ENCODE peak calls at places on chromosomes 7 and 10, in five cellular contexts. U, W, X, S and V are unnamed samples.

GRCh38 chr7:82442492-82443043 is 1.0 kb downstream of the CACNA2D1 start:
- DNase-seq in U (no peak), W (no peak), X (no peak), S (no peak), V (peak; percentile 17)

GRCh38 chr10:68133553-68133952 is 24.3 kb downstream of the MYPN start:
- DNase-seq in U (no peak), W (no peak), X (peak; percentile 57), S (no peak), V (no peak)

GRCh38 chr7:31054608-31055273 is 2.6 kb downstream of the ADCYAP1R1 start:
- DNase-seq in U (no peak), W (no peak), X (no peak), S (no peak), V (no peak)

GRCh38 chr10:18205098-18205834 is 65.0 kb downstream of the CACNB2 start:
- DNase-seq in U (no peak), W (no peak), X (no peak), S (no peak), V (no peak)

GRCh38 chr10:130425881-130426435 is 289.8 kb downstream of the GLRX3 start:
- DNase-seq in U (no peak), W (no peak), X (no peak), S (no peak), V (no peak)

GRCh38 chr10:112333452-112333851 is 40.5 kb upstream of the ACSL5 start:
- DNase-seq in U (no peak), W (no peak), X (no peak), S (no peak), V (no peak)

GRCh38 chr10:102455893-102456471 is 4.6 kb upstream of the C10orf95 start:
- DNase-seq in U (no peak), W (peak; percentile 59), X (no peak), S (no peak), V (no peak)

GRCh38 chr10:29512460-29512974 is 122.3 kb downstream of the SVIL start:
- DNase-seq in U (no peak), W (no peak), X (no peak), S (no peak), V (no peak)

GRCh38 chr10:13335881-13336280 is 12.2 kb downstream of the SEPHS1 start:
- DNase-seq in U (no peak), W (no peak), X (no peak), S (no peak), V (no peak)

GRCh38 chr7:142612264-142612881 is 136.9 kb upstream of the PRSS1 start:
- DNase-seq in U (no peak), W (no peak), X (no peak), S (no peak), V (no peak)

GRCh38 chr7:41567350-41568114 is 135.4 kb downstream of the INHBA start:
- DNase-seq in U (no peak), W (peak; percentile 41), X (no peak), S (no peak), V (no peak)

GRCh38 chr7:121624922-121625321 is 228.8 kb upstream of the FAM3C start:
- DNase-seq in U (no peak), W (no peak), X (peak; percentile 46), S (no peak), V (peak; percentile 37)

GRCh38 chr10:77949167-77949566 is 22.6 kb upstream of the DLG5 start:
- DNase-seq in U (no peak), W (no peak), X (no peak), S (no peak), V (no peak)

GRCh38 chr7:69564454-69565417 is 33.5 kb upstream of the AUTS2 start:
- DNase-seq in U (no peak), W (no peak), X (peak; percentile 19), S (no peak), V (no peak)

GRCh38 chr10:80357000-80357803 is 621 bp downstream of the DYDC2 start:
- DNase-seq in U (no peak), W (no peak), X (peak; percentile 15), S (no peak), V (peak; percentile 30)

GRCh38 chr7:7416031-7416968 is 119.4 kb downstream of the COL28A1 start:
- DNase-seq in U (no peak), W (no peak), X (no peak), S (no peak), V (no peak)

GRCh38 chr7:44449531-44449930 is 40.9 kb downstream of the NUDCD3 start:
- DNase-seq in U (no peak), W (no peak), X (no peak), S (no peak), V (no peak)

GRCh38 chr7:18494821-18495408 is 634 bp upstream of the HDAC9 start:
- DNase-seq in U (no peak), W (no peak), X (peak; percentile 29), S (no peak), V (no peak)

GRCh38 chr7:365593-365992 is 75.6 kb downstream of the FOXL3 start:
- DNase-seq in U (no peak), W (no peak), X (no peak), S (peak; percentile 26), V (no peak)

GRCh38 chr10:32360241-32360640 is 13.3 kb upstream of the EPC1 start:
- DNase-seq in U (no peak), W (no peak), X (no peak), S (no peak), V (no peak)

GRCh38 chr7:50721160-50721559 is 61.5 kb downstream of the GRB10 start:
- DNase-seq in U (no peak), W (no peak), X (no peak), S (no peak), V (no peak)

DNA sequence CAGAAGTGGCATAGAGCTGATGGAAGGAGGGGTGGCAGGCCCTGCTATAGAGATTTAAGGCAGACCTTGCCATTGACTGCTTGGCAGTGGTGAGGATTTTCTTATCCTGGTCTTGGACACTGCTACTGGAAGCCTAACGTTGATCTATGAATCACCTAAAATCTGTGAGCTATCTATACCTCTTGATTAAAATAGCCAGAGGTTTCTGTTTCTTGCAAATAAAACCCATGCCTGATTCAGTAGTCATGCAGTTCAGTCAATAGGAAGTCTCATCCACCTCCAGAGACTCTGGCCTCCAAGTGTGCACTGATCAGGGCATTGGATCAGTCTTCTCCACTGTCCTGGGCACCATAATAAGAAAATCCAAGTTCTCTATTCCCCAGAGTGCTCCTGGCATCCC is 286.5 kb downstream of the PTEN start:
- DNase-seq in U (no peak), W (no peak), X (no peak), S (no peak), V (no peak)
- H3K27ac ChIP-seq in U (peak overlapping the region; percentile 24), W (no peak overlapping the region), X (no peak overlapping the region), S (no peak overlapping the region), V (no peak overlapping the region)

DNA sequence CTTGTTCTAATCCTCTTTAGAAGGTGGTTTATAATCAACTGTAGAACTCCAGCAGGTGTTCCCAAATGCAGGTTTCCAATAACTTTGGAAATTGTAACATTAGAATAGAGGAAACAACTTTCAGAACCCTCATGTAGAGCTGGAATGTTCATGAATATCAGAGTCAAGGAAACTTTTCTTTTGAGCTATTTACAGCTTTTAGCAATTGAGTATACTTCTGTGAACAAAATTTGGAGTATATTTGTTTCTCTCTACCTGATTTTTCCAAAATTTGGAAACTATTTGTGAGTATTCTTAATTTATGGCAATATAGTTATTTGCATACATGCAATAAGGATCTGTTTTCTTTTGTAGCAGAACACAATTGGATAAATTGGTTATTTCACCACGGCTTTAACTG is 2.8 kb upstream of the CFAP43 start:
- DNase-seq in U (no peak), W (no peak), X (no peak), S (no peak), V (no peak)
- H3K4me3 ChIP-seq in U (no peak overlapping the region), W (no peak overlapping the region), X (no peak overlapping the region), S (no peak overlapping the region), V (no peak overlapping the region)

DNA sequence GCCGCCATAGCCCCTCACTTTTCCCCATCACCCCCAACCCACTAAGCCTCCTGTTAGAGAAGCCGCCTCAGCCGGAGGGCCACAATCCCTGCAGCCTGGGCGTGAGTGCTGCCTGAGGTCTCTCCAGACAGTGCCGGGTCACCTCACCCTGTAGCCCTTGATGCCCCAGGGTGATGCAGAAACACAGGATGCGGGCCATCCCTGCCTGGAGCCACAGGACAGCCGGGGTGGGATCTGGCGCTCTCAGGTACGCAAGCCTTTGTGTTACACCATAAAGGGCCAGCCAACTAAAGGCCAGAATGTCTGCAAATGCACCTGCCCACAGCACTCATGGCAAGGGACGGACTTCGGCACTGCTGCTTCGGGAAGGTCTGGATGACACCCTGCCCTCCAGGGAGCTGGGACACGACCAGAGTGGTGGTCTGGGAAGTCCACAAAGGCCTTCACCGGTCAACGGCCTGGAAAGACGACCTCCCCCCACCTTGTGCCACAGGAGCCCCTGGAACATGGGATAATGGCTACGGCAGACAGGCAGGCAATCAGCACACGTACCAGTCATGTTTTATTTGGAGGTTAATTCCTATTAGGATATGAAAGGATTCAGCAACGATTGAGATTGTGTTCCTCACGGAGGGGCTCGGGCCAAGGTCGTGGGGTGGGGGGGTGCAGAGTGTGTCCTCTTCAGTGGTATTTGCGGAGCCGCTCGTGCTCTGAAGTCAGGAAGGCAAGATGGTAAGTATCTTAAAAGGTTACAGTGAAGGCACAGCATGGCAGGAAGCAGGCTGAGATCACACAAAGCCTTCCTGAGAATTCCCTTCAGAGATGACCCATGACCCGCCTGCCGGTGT is 8.1 kb downstream of the ATP5MF start:
- DNase-seq in U (no peak), W (no peak), X (no peak), S (no peak), V (no peak)
- H3K27ac ChIP-seq in U (no peak overlapping the region), W (no peak overlapping the region), X (no peak overlapping the region), S (no peak overlapping the region), V (no peak overlapping the region)

DNA sequence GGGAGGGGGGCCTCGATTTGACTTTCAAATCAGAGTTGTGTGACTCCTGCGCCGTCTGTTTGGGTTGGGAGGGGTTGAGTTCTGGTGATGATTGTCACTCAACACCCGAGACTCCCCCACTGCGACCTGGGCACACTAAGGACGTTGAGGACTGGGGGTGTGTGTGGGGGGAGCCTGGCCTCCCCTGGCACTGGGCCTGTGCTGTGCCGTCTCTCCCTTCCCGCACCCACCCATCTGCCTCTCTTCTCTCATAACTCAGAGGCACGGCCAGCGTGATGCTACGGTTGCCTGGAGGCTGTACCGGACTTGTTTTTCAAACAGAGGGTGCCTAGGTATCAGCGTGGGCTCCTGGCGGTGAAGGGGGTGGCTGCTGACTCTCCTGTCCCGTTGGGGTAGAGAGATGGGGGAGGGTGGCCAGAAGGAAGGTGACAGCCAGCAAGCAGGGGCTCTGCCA is 56.7 kb upstream of the PFKFB3 start:
- DNase-seq in U (no peak), W (no peak), X (no peak), S (no peak), V (no peak)
- H3K4me3 ChIP-seq in U (peak overlapping the region; percentile 92), W (peak overlapping the region; percentile 75), X (peak overlapping the region; percentile 54), S (peak overlapping the region; percentile 79), V (peak overlapping the region; percentile 59)

DNA sequence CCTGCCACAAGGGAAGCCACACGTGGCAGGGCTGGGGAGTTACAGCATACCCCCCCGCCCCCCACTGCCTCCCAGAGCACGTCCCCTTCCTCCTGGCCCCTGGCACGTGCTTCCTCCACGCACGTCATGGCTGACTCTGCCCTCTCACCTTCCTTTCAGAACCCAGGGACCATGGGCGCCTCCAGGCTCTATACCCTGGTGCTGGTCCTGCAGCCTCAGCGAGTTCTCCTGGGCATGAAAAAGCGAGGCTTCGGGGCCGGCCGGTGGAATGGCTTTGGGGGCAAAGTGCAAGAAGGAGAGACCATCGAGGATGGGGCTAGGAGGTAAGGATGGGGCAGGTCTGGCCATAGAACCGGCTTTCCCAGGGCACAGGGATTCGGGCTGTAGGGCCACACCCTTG is 2.4 kb downstream of the NUDT1 start:
- DNase-seq in U (no peak), W (no peak), X (no peak), S (no peak), V (no peak)
- H3K27ac ChIP-seq in U (no peak overlapping the region), W (no peak overlapping the region), X (no peak overlapping the region), S (no peak overlapping the region), V (no peak overlapping the region)